ENCODE peak calls at places on chromosomes 16 and 17, in eight cellular contexts. One of them, this sample, is unnamed.

GRCh38 chr16:89523680-89524344 is 15.6 kb downstream of the SPG7 start:
- DNase-seq in MM.1S: no peak
- DNase-seq in endodermal cell: no peak
- DNase-seq in CD8-positive, alpha-beta memory T cell: no peak
- DNase-seq in left ventricle myocardium inferior: no peak
- DNase-seq in ovary: no peak
- DNase-seq in tibial nerve: no peak
- DNase-seq in neural progenitor cell: no peak
- DNase-seq in this sample: no peak

GRCh38 chr17:37405955-37406634 is 541 bp downstream of the ACACA start:
- DNase-seq in MM.1S: no peak
- DNase-seq in endodermal cell: no peak
- DNase-seq in CD8-positive, alpha-beta memory T cell: no peak
- DNase-seq in left ventricle myocardium inferior: no peak
- DNase-seq in ovary: no peak
- DNase-seq in tibial nerve: no peak
- DNase-seq in neural progenitor cell: no peak
- DNase-seq in this sample: no peak

GRCh38 chr16:80437707-80438106 is 103.1 kb upstream of the DYNLRB2 start:
- DNase-seq in MM.1S: no peak
- DNase-seq in endodermal cell: peak; percentile 59
- DNase-seq in CD8-positive, alpha-beta memory T cell: no peak
- DNase-seq in left ventricle myocardium inferior: no peak
- DNase-seq in ovary: no peak
- DNase-seq in tibial nerve: no peak
- DNase-seq in neural progenitor cell: peak; percentile 38
- DNase-seq in this sample: no peak

GRCh38 chr17:31175237-31175636 is 80.5 kb downstream of the NF1 start:
- DNase-seq in MM.1S: no peak
- DNase-seq in endodermal cell: no peak
- DNase-seq in CD8-positive, alpha-beta memory T cell: no peak
- DNase-seq in left ventricle myocardium inferior: no peak
- DNase-seq in ovary: no peak
- DNase-seq in tibial nerve: no peak
- DNase-seq in neural progenitor cell: no peak
- DNase-seq in this sample: no peak

GRCh38 chr17:57875109-57876022 is 25.5 kb upstream of the MRPS23 start:
- DNase-seq in MM.1S: peak; percentile 88
- DNase-seq in endodermal cell: peak; percentile 96
- DNase-seq in CD8-positive, alpha-beta memory T cell: no peak
- DNase-seq in left ventricle myocardium inferior: peak; percentile 76
- DNase-seq in ovary: peak; percentile 81
- DNase-seq in tibial nerve: peak; percentile 67
- DNase-seq in neural progenitor cell: peak; percentile 80
- DNase-seq in this sample: peak; percentile 68

GRCh38 chr17:76125391-76125675 is 15.7 kb downstream of the FOXJ1 start:
- DNase-seq in MM.1S: no peak
- DNase-seq in endodermal cell: no peak
- DNase-seq in CD8-positive, alpha-beta memory T cell: no peak
- DNase-seq in left ventricle myocardium inferior: no peak
- DNase-seq in ovary: no peak
- DNase-seq in tibial nerve: no peak
- DNase-seq in neural progenitor cell: no peak
- DNase-seq in this sample: no peak

GRCh38 chr16:88924834-88925539 is 52.0 kb downstream of the CBFA2T3 start:
- DNase-seq in MM.1S: no peak
- DNase-seq in endodermal cell: peak; percentile 87
- DNase-seq in CD8-positive, alpha-beta memory T cell: no peak
- DNase-seq in left ventricle myocardium inferior: no peak
- DNase-seq in ovary: no peak
- DNase-seq in tibial nerve: no peak
- DNase-seq in neural progenitor cell: peak; percentile 61
- DNase-seq in this sample: no peak

GRCh38 chr17:72184805-72185204 is 64.0 kb downstream of the SOX9 start:
- DNase-seq in MM.1S: no peak
- DNase-seq in endodermal cell: no peak
- DNase-seq in CD8-positive, alpha-beta memory T cell: no peak
- DNase-seq in left ventricle myocardium inferior: peak; percentile 44
- DNase-seq in ovary: no peak
- DNase-seq in tibial nerve: no peak
- DNase-seq in neural progenitor cell: no peak
- DNase-seq in this sample: no peak

GRCh38 chr17:20961551-20961950 is 81.3 kb downstream of the USP22 start:
- DNase-seq in MM.1S: no peak
- DNase-seq in endodermal cell: no peak
- DNase-seq in CD8-positive, alpha-beta memory T cell: no peak
- DNase-seq in left ventricle myocardium inferior: no peak
- DNase-seq in ovary: no peak
- DNase-seq in tibial nerve: no peak
- DNase-seq in neural progenitor cell: no peak
- DNase-seq in this sample: no peak

GRCh38 chr17:549197-550040 is 165.2 kb downstream of the VPS53 start:
- DNase-seq in MM.1S: no peak
- DNase-seq in endodermal cell: no peak
- DNase-seq in CD8-positive, alpha-beta memory T cell: no peak
- DNase-seq in left ventricle myocardium inferior: no peak
- DNase-seq in ovary: no peak
- DNase-seq in tibial nerve: no peak
- DNase-seq in neural progenitor cell: no peak
- DNase-seq in this sample: no peak

GRCh38 chr16:27822529-27823437 is 240.7 kb downstream of the GSG1L start:
- DNase-seq in MM.1S: no peak
- DNase-seq in endodermal cell: peak; percentile 19
- DNase-seq in CD8-positive, alpha-beta memory T cell: no peak
- DNase-seq in left ventricle myocardium inferior: no peak
- DNase-seq in ovary: no peak
- DNase-seq in tibial nerve: no peak
- DNase-seq in neural progenitor cell: no peak
- DNase-seq in this sample: no peak

GRCh38 chr17:17741346-17742023 is 60.2 kb downstream of the RAI1 start:
- DNase-seq in MM.1S: no peak
- DNase-seq in endodermal cell: peak; percentile 91
- DNase-seq in CD8-positive, alpha-beta memory T cell: no peak
- DNase-seq in left ventricle myocardium inferior: no peak
- DNase-seq in ovary: no peak
- DNase-seq in tibial nerve: no peak
- DNase-seq in neural progenitor cell: peak; percentile 91
- DNase-seq in this sample: no peak

GRCh38 chr16:10876799-10877341 is at the start of gene CIITA:
- DNase-seq in MM.1S: peak; percentile 96
- DNase-seq in endodermal cell: peak; percentile 59
- DNase-seq in CD8-positive, alpha-beta memory T cell: peak; percentile 14
- DNase-seq in left ventricle myocardium inferior: peak; percentile 74
- DNase-seq in ovary: no peak
- DNase-seq in tibial nerve: peak; percentile 83
- DNase-seq in neural progenitor cell: no peak
- DNase-seq in this sample: peak; percentile 51

GRCh38 chr16:88479795-88480760 is 27.0 kb downstream of the ZFPM1 start:
- DNase-seq in MM.1S: no peak
- DNase-seq in endodermal cell: no peak
- DNase-seq in CD8-positive, alpha-beta memory T cell: peak; percentile 43
- DNase-seq in left ventricle myocardium inferior: no peak
- DNase-seq in ovary: no peak
- DNase-seq in tibial nerve: no peak
- DNase-seq in neural progenitor cell: no peak
- DNase-seq in this sample: no peak

GRCh38 chr16:70697601-70698170 is 11.8 kb upstream of the MTSS2 start:
- DNase-seq in MM.1S: no peak
- DNase-seq in endodermal cell: no peak
- DNase-seq in CD8-positive, alpha-beta memory T cell: no peak
- DNase-seq in left ventricle myocardium inferior: no peak
- DNase-seq in ovary: no peak
- DNase-seq in tibial nerve: no peak
- DNase-seq in neural progenitor cell: no peak
- DNase-seq in this sample: no peak

GRCh38 chr16:8848939-8849391 is 19.8 kb downstream of the CARHSP1 start:
- DNase-seq in MM.1S: no peak
- DNase-seq in endodermal cell: no peak
- DNase-seq in CD8-positive, alpha-beta memory T cell: no peak
- DNase-seq in left ventricle myocardium inferior: no peak
- DNase-seq in ovary: no peak
- DNase-seq in tibial nerve: no peak
- DNase-seq in neural progenitor cell: no peak
- DNase-seq in this sample: no peak

GRCh38 chr17:83079340-83079747 is at the start of gene METRNL:
- DNase-seq in MM.1S: peak; percentile 65
- DNase-seq in endodermal cell: peak; percentile 94
- DNase-seq in CD8-positive, alpha-beta memory T cell: peak; percentile 37
- DNase-seq in left ventricle myocardium inferior: peak; percentile 80
- DNase-seq in ovary: peak; percentile 76
- DNase-seq in tibial nerve: no peak
- DNase-seq in neural progenitor cell: peak; percentile 87
- DNase-seq in this sample: no peak

GRCh38 chr17:2406903-2407790 is 6.3 kb upstream of the MNT start:
- DNase-seq in MM.1S: no peak
- DNase-seq in endodermal cell: peak; percentile 45
- DNase-seq in CD8-positive, alpha-beta memory T cell: no peak
- DNase-seq in left ventricle myocardium inferior: peak; percentile 58
- DNase-seq in ovary: peak; percentile 13
- DNase-seq in tibial nerve: peak; percentile 65
- DNase-seq in neural progenitor cell: no peak
- DNase-seq in this sample: peak; percentile 76

GRCh38 chr17:17935321-17936271 is 36.6 kb downstream of the TOM1L2 start:
- DNase-seq in MM.1S: no peak
- DNase-seq in endodermal cell: no peak
- DNase-seq in CD8-positive, alpha-beta memory T cell: no peak
- DNase-seq in left ventricle myocardium inferior: no peak
- DNase-seq in ovary: no peak
- DNase-seq in tibial nerve: peak; percentile 53
- DNase-seq in neural progenitor cell: no peak
- DNase-seq in this sample: no peak

GRCh38 chr16:81261049-81261648 is 22.7 kb downstream of the BCO1 start:
- DNase-seq in MM.1S: no peak
- DNase-seq in endodermal cell: peak; percentile 74
- DNase-seq in CD8-positive, alpha-beta memory T cell: peak; percentile 6
- DNase-seq in left ventricle myocardium inferior: no peak
- DNase-seq in ovary: no peak
- DNase-seq in tibial nerve: no peak
- DNase-seq in neural progenitor cell: no peak
- DNase-seq in this sample: no peak

GRCh38 chr16:66895999-66896398 is 15.7 kb downstream of the PDP2 start:
- DNase-seq in MM.1S: no peak
- DNase-seq in endodermal cell: no peak
- DNase-seq in CD8-positive, alpha-beta memory T cell: no peak
- DNase-seq in left ventricle myocardium inferior: no peak
- DNase-seq in ovary: no peak
- DNase-seq in tibial nerve: no peak
- DNase-seq in neural progenitor cell: no peak
- DNase-seq in this sample: no peak

GRCh38 chr16:7161886-7162285 is 170.8 kb upstream of the RBFOX1 start:
- DNase-seq in MM.1S: no peak
- DNase-seq in endodermal cell: no peak
- DNase-seq in CD8-positive, alpha-beta memory T cell: no peak
- DNase-seq in left ventricle myocardium inferior: no peak
- DNase-seq in ovary: no peak
- DNase-seq in tibial nerve: no peak
- DNase-seq in neural progenitor cell: no peak
- DNase-seq in this sample: no peak

GRCh38 chr17:42194133-42194899 is at the start of gene GHDC:
- DNase-seq in MM.1S: peak; percentile 87
- DNase-seq in endodermal cell: peak; percentile 93
- DNase-seq in CD8-positive, alpha-beta memory T cell: peak; percentile 75
- DNase-seq in left ventricle myocardium inferior: peak; percentile 84
- DNase-seq in ovary: peak; percentile 77
- DNase-seq in tibial nerve: peak; percentile 87
- DNase-seq in neural progenitor cell: peak; percentile 78
- DNase-seq in this sample: peak; percentile 56

GRCh38 chr16:69270395-69270794 is 40.8 kb upstream of the VPS4A start:
- DNase-seq in MM.1S: no peak
- DNase-seq in endodermal cell: no peak
- DNase-seq in CD8-positive, alpha-beta memory T cell: no peak
- DNase-seq in left ventricle myocardium inferior: no peak
- DNase-seq in ovary: no peak
- DNase-seq in tibial nerve: no peak
- DNase-seq in neural progenitor cell: no peak
- DNase-seq in this sample: no peak

GRCh38 chr17:67615011-67615561 is 102.7 kb upstream of the NOL11 start:
- DNase-seq in MM.1S: no peak
- DNase-seq in endodermal cell: peak; percentile 61
- DNase-seq in CD8-positive, alpha-beta memory T cell: no peak
- DNase-seq in left ventricle myocardium inferior: no peak
- DNase-seq in ovary: no peak
- DNase-seq in tibial nerve: no peak
- DNase-seq in neural progenitor cell: peak; percentile 15
- DNase-seq in this sample: no peak

GRCh38 chr17:5123343-5124124 is 7.7 kb downstream of the USP6 start:
- DNase-seq in MM.1S: no peak
- DNase-seq in endodermal cell: no peak
- DNase-seq in CD8-positive, alpha-beta memory T cell: no peak
- DNase-seq in left ventricle myocardium inferior: no peak
- DNase-seq in ovary: no peak
- DNase-seq in tibial nerve: no peak
- DNase-seq in neural progenitor cell: no peak
- DNase-seq in this sample: no peak
- H3K4me3 ChIP-seq in MM.1S: no peak overlapping the region
- H3K4me3 ChIP-seq in endodermal cell: no peak overlapping the region
- H3K4me3 ChIP-seq in CD8-positive, alpha-beta memory T cell: no peak overlapping the region
- H3K4me3 ChIP-seq in left ventricle myocardium inferior: peak overlapping the region; percentile 62
- H3K4me3 ChIP-seq in ovary: no peak overlapping the region
- H3K4me3 ChIP-seq in tibial nerve: no peak overlapping the region
- H3K4me3 ChIP-seq in neural progenitor cell: peak overlapping the region; percentile 58
- H3K4me3 ChIP-seq in this sample: peak overlapping the region; percentile 71

GRCh38 chr17:79340286-79340685 is 265.7 kb downstream of the ENGASE start:
- DNase-seq in MM.1S: peak; percentile 86
- DNase-seq in endodermal cell: no peak
- DNase-seq in CD8-positive, alpha-beta memory T cell: no peak
- DNase-seq in left ventricle myocardium inferior: no peak
- DNase-seq in ovary: no peak
- DNase-seq in tibial nerve: no peak
- DNase-seq in neural progenitor cell: no peak
- DNase-seq in this sample: no peak
- H3K27me3 ChIP-seq in MM.1S: no peaks in the 10 kb centered on the region
- H3K27me3 ChIP-seq in endodermal cell: peaks cover 4% of the 10 kb centered on the region
- H3K27me3 ChIP-seq in CD8-positive, alpha-beta memory T cell: no peaks in the 10 kb centered on the region
- H3K27me3 ChIP-seq in left ventricle myocardium inferior: peaks cover 96% of the 10 kb centered on the region
- H3K27me3 ChIP-seq in ovary: no peaks in the 10 kb centered on the region
- H3K27me3 ChIP-seq in tibial nerve: no peaks in the 10 kb centered on the region
- H3K27me3 ChIP-seq in neural progenitor cell: no peaks in the 10 kb centered on the region
- H3K27me3 ChIP-seq in this sample: no peaks in the 10 kb centered on the region

GRCh38 chr17:81921531-81921862 is 3.5 kb upstream of the SIRT7 start:
- DNase-seq in MM.1S: no peak
- DNase-seq in endodermal cell: no peak
- DNase-seq in CD8-positive, alpha-beta memory T cell: no peak
- DNase-seq in left ventricle myocardium inferior: no peak
- DNase-seq in ovary: no peak
- DNase-seq in tibial nerve: no peak
- DNase-seq in neural progenitor cell: no peak
- DNase-seq in this sample: no peak
- H3K4me3 ChIP-seq in MM.1S: no peak overlapping the region
- H3K4me3 ChIP-seq in endodermal cell: no peak overlapping the region
- H3K4me3 ChIP-seq in CD8-positive, alpha-beta memory T cell: no peak overlapping the region
- H3K4me3 ChIP-seq in left ventricle myocardium inferior: no peak overlapping the region
- H3K4me3 ChIP-seq in ovary: no peak overlapping the region
- H3K4me3 ChIP-seq in tibial nerve: no peak overlapping the region
- H3K4me3 ChIP-seq in neural progenitor cell: no peak overlapping the region
- H3K4me3 ChIP-seq in this sample: no peak overlapping the region

DNA sequence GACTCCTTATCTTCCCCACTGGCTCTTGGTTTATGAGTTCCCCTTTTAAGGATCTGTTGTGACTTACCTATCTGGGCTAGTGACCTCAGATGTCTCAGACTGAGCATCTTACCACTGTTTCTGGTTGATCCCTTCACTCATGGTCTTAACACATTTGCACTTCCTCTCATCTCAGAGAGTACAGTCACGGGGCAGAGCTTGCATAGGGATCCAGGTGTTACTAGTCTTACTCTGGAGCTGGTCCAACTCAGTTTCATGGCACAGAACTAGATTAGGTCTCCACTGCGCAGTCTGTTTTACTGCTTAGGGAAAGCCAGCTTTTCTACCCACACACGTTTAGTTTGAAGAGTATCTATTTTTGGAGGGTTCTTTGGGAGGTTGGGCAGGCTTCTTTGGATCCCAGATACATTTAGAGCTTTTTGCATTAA is 10.2 kb downstream of the GABARAPL2 start:
- DNase-seq in MM.1S: no peak
- DNase-seq in endodermal cell: no peak
- DNase-seq in CD8-positive, alpha-beta memory T cell: no peak
- DNase-seq in left ventricle myocardium inferior: no peak
- DNase-seq in ovary: no peak
- DNase-seq in tibial nerve: no peak
- DNase-seq in neural progenitor cell: no peak
- DNase-seq in this sample: no peak
- H3K27me3 ChIP-seq in MM.1S: no peaks in the 10 kb centered on the region
- H3K27me3 ChIP-seq in endodermal cell: no peaks in the 10 kb centered on the region
- H3K27me3 ChIP-seq in CD8-positive, alpha-beta memory T cell: no peaks in the 10 kb centered on the region
- H3K27me3 ChIP-seq in left ventricle myocardium inferior: no peaks in the 10 kb centered on the region
- H3K27me3 ChIP-seq in ovary: no peaks in the 10 kb centered on the region
- H3K27me3 ChIP-seq in tibial nerve: no peaks in the 10 kb centered on the region
- H3K27me3 ChIP-seq in neural progenitor cell: no peaks in the 10 kb centered on the region
- H3K27me3 ChIP-seq in this sample: no peaks in the 10 kb centered on the region